ENCODE peak calls at places on chromosome 17, in four cellular contexts. O is H9, M is IMR-90, Y is H1. B is an unnamed sample. For H3K4me1, the result is how much of the 10 kb centered on the place peaks cover.

GRCh38 chr17:52147872-52148271 is 10.6 kb downstream of the CA10 start:
- DNase-seq in O (no peak), M (no peak), Y (no peak), B (no peak)

GRCh38 chr17:48729335-48730239 is 1.0 kb upstream of the HOXB13 start:
- DNase-seq in O (no peak), M (no peak), Y (no peak), B (no peak)

GRCh38 chr17:3851461-3852100 is 5.5 kb upstream of the NCBP3 start:
- DNase-seq in O (no peak), M (no peak), Y (no peak), B (no peak)

GRCh38 chr17:7415784-7416183 is 4.3 kb upstream of the SPEM1 start:
- DNase-seq in O (no peak), M (no peak), Y (no peak), B (no peak)

GRCh38 chr17:71709974-71710373 is 410.8 kb upstream of the SOX9 start:
- DNase-seq in O (no peak), M (peak), Y (no peak), B (no peak)

GRCh38 chr17:57422574-57423164 is 166.3 kb downstream of the MSI2 start:
- DNase-seq in O (no peak), M (peak), Y (no peak), B (no peak)

GRCh38 chr17:5325851-5326250 is 43.8 kb downstream of the RABEP1 start:
- DNase-seq in O (no peak), M (no peak), Y (no peak), B (no peak)

GRCh38 chr17:58375811-58376210 is 23.8 kb upstream of the SUPT4H1 start:
- DNase-seq in O (peak), M (no peak), Y (no peak), B (peak)

GRCh38 chr17:82228842-82229685 is at the start of gene SLC16A3:
- DNase-seq in O (no peak), M (peak), Y (peak), B (peak)

GRCh38 chr17:82920150-82920549 is 80.3 kb upstream of the ZNF750 start:
- DNase-seq in O (no peak), M (no peak), Y (no peak), B (no peak)

GRCh38 chr17:35404360-35404759 is 27.9 kb downstream of the SLFN12 start:
- DNase-seq in O (no peak), M (peak), Y (no peak), B (no peak)

GRCh38 chr17:65628637-65629036 is 67.2 kb upstream of the AXIN2 start:
- DNase-seq in O (no peak), M (no peak), Y (no peak), B (no peak)

GRCh38 chr17:1766382-1767135 is 4.7 kb downstream of the SERPINF1 start:
- DNase-seq in O (peak), M (no peak), Y (no peak), B (no peak)

GRCh38 chr17:5843366-5844026 is 226.7 kb upstream of the WSCD1 start:
- DNase-seq in O (peak), M (no peak), Y (no peak), B (no peak)

GRCh38 chr17:11495616-11496015 is 102.7 kb upstream of the DNAH9 start:
- DNase-seq in O (no peak), M (no peak), Y (no peak), B (no peak)

GRCh38 chr17:44105483-44105882 is 18.0 kb downstream of the HDAC5 start:
- DNase-seq in O (no peak), M (no peak), Y (no peak), B (no peak)

GRCh38 chr17:33201255-33201654 is 91.8 kb downstream of the ASIC2 start:
- DNase-seq in O (peak), M (no peak), Y (no peak), B (peak)

GRCh38 chr17:45436161-45436560 is 3.5 kb upstream of the ARHGAP27 start:
- DNase-seq in O (peak), M (no peak), Y (no peak), B (peak)

GRCh38 chr17:17663160-17664072 is 17.8 kb upstream of the RAI1 start:
- DNase-seq in O (peak), M (peak), Y (peak), B (peak)

GRCh38 chr17:81018044-81018802 is 16.7 kb upstream of the BAIAP2 start:
- DNase-seq in O (no peak), M (peak), Y (no peak), B (no peak)

GRCh38 chr17:27540300-27541105 is 84.3 kb downstream of the KSR1 start:
- DNase-seq in O (no peak), M (peak), Y (no peak), B (no peak)

GRCh38 chr17:16976686-16977550 is 5.0 kb upstream of the TNFRSF13B start:
- DNase-seq in O (peak), M (no peak), Y (peak), B (peak)

GRCh38 chr17:34299918-34300600 is 14.5 kb downstream of the CCL11 start:
- DNase-seq in O (no peak), M (peak), Y (no peak), B (no peak)

GRCh38 chr17:81153340-81153803 is 11.9 kb upstream of the PVALEF start:
- DNase-seq in O (no peak), M (peak), Y (no peak), B (no peak)

GRCh38 chr17:31869031-31869430 is 10.0 kb upstream of the COPRS start:
- DNase-seq in O (no peak), M (peak), Y (no peak), B (no peak)

GRCh38 chr17:60311936-60312335 is 80.0 kb downstream of the USP32 start:
- DNase-seq in O (no peak), M (peak), Y (no peak), B (no peak)

GRCh38 chr17:49063652-49064051 is 66.5 kb downstream of the IGF2BP1 start:
- DNase-seq in O (no peak), M (no peak), Y (no peak), B (no peak)

GRCh38 chr17:79907217-79907715 is 68.0 kb upstream of the CBX4 start:
- DNase-seq in O (no peak), M (no peak), Y (no peak), B (no peak)

GRCh38 chr17:1365445-1366039 is 34.5 kb downstream of the YWHAE start:
- DNase-seq in O (peak), M (peak), Y (no peak), B (peak)

DNA sequence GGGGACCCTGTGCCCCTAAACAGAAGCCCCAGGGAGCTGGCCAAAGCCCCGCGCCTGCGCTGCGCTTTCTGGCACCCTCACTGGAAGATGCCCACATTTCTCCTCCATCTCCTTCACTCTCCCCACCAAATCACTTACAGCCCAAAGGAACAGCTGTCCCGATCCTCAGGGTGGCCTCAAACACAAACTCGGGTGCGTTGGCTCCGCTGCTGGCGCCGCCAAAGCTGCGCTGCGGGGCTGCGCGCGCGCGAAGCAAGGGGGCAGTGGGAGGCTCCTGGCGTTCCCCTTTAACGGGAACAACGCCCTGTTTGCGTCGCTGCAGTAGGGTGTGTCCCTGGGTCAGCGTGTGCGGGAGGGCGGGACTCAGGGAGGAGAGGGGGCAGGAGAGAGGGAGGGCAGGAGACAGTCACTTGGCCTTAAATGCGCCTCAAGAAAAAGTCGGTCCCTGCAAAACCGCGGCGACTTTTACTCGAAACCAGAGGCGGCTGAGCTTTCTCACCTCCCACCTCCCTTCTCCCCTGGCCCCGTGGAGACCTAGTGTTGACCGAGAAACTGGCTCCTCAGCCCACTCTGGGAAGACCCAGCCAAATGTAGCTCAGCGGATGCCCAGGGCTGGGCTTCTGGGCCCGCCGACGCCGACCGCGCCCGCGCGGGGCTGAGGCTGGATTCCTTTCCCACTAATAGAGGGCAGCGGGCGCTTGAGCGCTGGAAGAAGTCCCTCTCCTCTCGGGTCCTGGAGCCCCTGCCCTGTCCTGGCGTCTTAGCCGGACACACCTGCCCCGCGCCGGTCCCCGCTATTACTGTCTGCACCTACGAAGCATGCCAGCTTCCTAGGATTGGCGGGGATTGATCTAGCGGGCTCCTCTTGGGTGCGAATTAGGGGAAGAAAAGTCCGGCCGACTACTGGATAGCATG is 2.6 kb downstream of the PMP22 start:
- DNase-seq in O (peak), M (peak), Y (peak), B (peak)
- H3K4me1 ChIP-seq in O (under half), M (under half), Y (under half), B (under half)

GRCh38 chr17:56289321-56289720 is 136.0 kb downstream of the ANKFN1 start:
- DNase-seq in O (no peak), M (no peak), Y (no peak), B (no peak)
- H3K56ac ChIP-seq in O (no peak), M (no peak), Y (no peak), B (no peak)

GRCh38 chr17:29615492-29616299 is 7.0 kb downstream of the CORO6 start:
- DNase-seq in O (peak), M (peak), Y (peak), B (peak)
- H3K4me1 ChIP-seq in O (under half), M (under half), Y (under half), B (under half)

DNA sequence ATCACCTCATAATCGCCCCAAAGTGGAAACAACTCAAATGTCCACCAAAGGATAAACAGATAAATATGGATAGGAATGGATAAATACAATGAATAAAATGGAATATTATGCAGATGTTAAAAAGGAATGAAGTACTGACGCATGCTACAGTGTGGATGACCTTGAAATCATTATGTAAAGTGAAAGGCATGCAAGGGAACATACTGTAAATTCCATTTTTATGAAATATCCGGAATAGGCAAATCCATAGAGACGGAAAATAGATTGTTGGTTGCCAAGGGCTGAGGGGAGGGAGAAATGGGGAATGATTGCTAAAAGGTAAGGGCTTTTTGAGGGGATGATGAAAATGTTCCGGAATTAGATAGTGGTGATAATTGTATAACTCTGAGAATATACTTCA is 36.0 kb downstream of the STAT5B start:
- DNase-seq in O (no peak), M (no peak), Y (no peak), B (no peak)
- H3K56ac ChIP-seq in O (no peak), M (no peak), Y (no peak), B (no peak)

GRCh38 chr17:28897769-28898259 is 281 bp upstream of the FLOT2 start:
- DNase-seq in O (no peak), M (no peak), Y (no peak), B (no peak)
- H3K4me1 ChIP-seq in O (under half), M (under half), Y (under half), B (under half)

GRCh38 chr17:47401100-47401499 is 77.3 kb downstream of the EFCAB13 start:
- DNase-seq in O (no peak), M (no peak), Y (no peak), B (no peak)

GRCh38 chr17:47404875-47405274 is 81.1 kb downstream of the EFCAB13 start:
- DNase-seq in O (no peak), M (no peak), Y (no peak), B (no peak)

GRCh38 chr17:47404006-47404405 is 80.3 kb downstream of the EFCAB13 start:
- DNase-seq in O (no peak), M (no peak), Y (no peak), B (peak)

GRCh38 chr17:47400333-47400732 is 76.6 kb downstream of the EFCAB13 start:
- DNase-seq in O (no peak), M (no peak), Y (no peak), B (no peak)
- H3K56ac ChIP-seq in O (no peak), M (no peak), Y (no peak), B (no peak)

DNA sequence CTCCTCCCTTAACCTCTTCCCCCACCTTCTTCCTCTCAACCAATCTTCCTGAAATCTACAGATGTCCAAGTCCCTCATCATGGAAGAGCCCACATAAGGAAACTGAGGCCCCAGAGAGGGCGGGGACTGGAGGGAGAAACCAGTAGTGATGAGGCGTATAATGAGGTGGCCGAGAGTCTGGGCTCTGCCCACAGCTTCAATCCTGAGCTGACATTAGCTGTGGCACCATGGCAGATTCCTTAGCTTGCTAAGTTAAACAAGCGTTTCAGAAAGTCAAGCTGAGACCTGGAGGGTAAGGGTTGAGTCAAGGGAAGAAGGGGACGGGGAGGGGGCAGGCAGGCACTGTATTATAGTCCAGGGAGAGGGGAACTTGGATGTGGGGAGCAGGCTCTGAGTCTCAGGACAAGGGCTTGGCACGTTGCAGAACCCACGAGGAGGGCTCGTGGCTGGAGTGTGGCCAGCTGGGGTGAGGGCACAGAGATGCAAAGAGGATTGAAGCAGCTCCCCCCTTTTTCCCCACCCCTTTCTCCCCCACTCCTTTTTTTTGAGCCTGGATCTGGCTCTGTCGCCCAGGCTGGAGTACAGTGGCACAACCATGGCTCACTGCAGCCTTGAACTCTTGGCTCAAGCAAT is 13.3 kb downstream of the ARHGAP23 start:
- DNase-seq in O (no peak), M (no peak), Y (no peak), B (no peak)
- H3K4me1 ChIP-seq in O (under half), M (under half), Y (under half), B (under half)

GRCh38 chr17:19020016-19020415 is 15.5 kb upstream of the FAM83G start:
- DNase-seq in O (no peak), M (no peak), Y (no peak), B (no peak)

GRCh38 chr17:19022128-19022527 is 17.6 kb upstream of the FAM83G start:
- DNase-seq in O (no peak), M (no peak), Y (no peak), B (no peak)

GRCh38 chr17:19023209-19023999 is 18.8 kb upstream of the FAM83G start:
- DNase-seq in O (no peak), M (no peak), Y (no peak), B (no peak)

GRCh38 chr17:19022747-19023146 is 18.2 kb upstream of the FAM83G start:
- DNase-seq in O (no peak), M (no peak), Y (no peak), B (no peak)

DNA sequence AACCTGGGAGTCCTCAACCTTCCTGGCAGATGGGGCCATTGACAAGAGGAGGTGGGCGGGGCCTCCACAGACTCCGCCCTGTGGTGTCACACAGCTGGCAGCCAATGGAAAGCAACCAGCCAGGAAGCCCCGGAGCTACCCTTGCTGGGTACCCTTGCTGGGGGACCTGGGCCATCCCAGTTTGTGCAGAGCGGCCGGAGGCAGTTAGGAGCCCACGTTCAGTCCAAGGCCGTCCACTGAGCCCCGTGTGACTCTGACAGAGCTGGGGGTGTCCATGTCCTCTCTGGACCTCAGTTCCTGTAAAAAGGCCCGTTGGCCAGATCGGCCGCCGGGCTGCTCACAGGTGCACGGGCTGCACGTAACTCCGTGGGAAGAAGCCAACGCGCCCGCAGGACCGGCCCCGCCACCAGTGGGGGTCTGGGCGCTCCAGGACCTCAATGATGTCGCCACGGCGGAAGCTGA is 17.1 kb upstream of the FAM83G start:
- DNase-seq in O (peak), M (no peak), Y (peak), B (no peak)
- H3K56ac ChIP-seq in O (no peak), M (no peak), Y (no peak), B (no peak)

GRCh38 chr17:39867891-39868553 is at the start of gene ZPBP2:
- DNase-seq in O (peak), M (no peak), Y (no peak), B (no peak)
- H3K4me1 ChIP-seq in O (under half), M (under half), Y (under half), B (under half)

DNA sequence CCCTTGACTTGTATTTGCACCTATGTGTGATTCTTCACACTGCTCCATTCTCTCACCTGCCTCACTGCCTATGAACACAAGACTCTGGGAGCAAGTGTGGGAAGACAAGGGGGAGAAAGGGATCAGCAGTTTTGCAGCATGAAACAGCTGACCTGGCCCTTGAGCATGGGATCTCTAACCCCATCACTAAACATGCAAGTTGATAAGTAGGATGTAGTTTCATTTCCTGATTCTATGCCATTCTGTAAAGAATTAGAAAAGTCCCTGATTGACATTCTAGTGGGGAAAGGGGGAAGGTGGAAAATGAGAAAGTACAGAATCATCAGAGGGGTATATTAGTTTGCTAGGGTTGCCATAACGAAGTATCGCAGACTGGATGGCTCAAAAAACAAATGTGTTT is 25.3 kb upstream of the MYOCD start:
- DNase-seq in O (no peak), M (no peak), Y (no peak), B (no peak)
- H3K56ac ChIP-seq in O (no peak), M (no peak), Y (no peak), B (peak)